ENCODE peak calls at places on chromosomes 5 and 9, in five cellular contexts. L is CD4-positive, CD25-positive, alpha-beta regulatory T cell; C is left ventricle myocardium inferior; R is neural progenitor cell; U is heart right ventricle. D is an unnamed sample. For H3K4me1, the result is how much of the 10 kb centered on the place peaks cover.

GRCh38 chr9:117825609-117826347 is 121.6 kb downstream of the TLR4 start:
- DNase-seq in L (peak), C (no peak), R (no peak), U (peak), D (no peak)

GRCh38 chr5:89425062-89425461 is 542.1 kb upstream of the MEF2C start:
- DNase-seq in L (no peak), C (no peak), R (no peak), U (no peak), D (no peak)

GRCh38 chr9:106481003-106481614 is 381.9 kb upstream of the ZNF462 start:
- DNase-seq in L (no peak), C (no peak), R (no peak), U (no peak), D (no peak)

GRCh38 chr5:14213813-14214585 is 70.9 kb downstream of the TRIO start:
- DNase-seq in L (no peak), C (no peak), R (peak), U (no peak), D (no peak)

GRCh38 chr5:71492817-71493615 is 37.6 kb downstream of the BDP1 start:
- DNase-seq in L (no peak), C (no peak), R (no peak), U (no peak), D (peak)

GRCh38 chr5:73215891-73216610 is 43.1 kb downstream of the TMEM174 start:
- DNase-seq in L (peak), C (peak), R (peak), U (peak), D (peak)

GRCh38 chr9:1619915-1620705 is 395.0 kb upstream of the SMARCA2 start:
- DNase-seq in L (no peak), C (no peak), R (no peak), U (no peak), D (no peak)

GRCh38 chr5:179339996-179340395 is 5.3 kb downstream of the ADAMTS2 start:
- DNase-seq in L (no peak), C (no peak), R (no peak), U (no peak), D (no peak)

GRCh38 chr5:82332064-82332855 is 54.1 kb upstream of the RPS23 start:
- DNase-seq in L (no peak), C (no peak), R (no peak), U (no peak), D (no peak)

GRCh38 chr9:107044872-107045271 is 181.9 kb downstream of the ZNF462 start:
- DNase-seq in L (no peak), C (no peak), R (no peak), U (no peak), D (no peak)

GRCh38 chr5:55187370-55187769 is 14.4 kb upstream of the CDC20B start:
- DNase-seq in L (no peak), C (no peak), R (peak), U (no peak), D (no peak)

GRCh38 chr5:135163391-135163790 is 129.4 kb upstream of the PITX1 start:
- DNase-seq in L (no peak), C (no peak), R (no peak), U (no peak), D (no peak)

GRCh38 chr5:9156282-9156681 is 389.6 kb downstream of the SEMA5A start:
- DNase-seq in L (no peak), C (no peak), R (peak), U (peak), D (peak)

GRCh38 chr9:100515578-100516494 is 42.9 kb downstream of the TMEFF1 start:
- DNase-seq in L (no peak), C (no peak), R (peak), U (no peak), D (no peak)

DNA sequence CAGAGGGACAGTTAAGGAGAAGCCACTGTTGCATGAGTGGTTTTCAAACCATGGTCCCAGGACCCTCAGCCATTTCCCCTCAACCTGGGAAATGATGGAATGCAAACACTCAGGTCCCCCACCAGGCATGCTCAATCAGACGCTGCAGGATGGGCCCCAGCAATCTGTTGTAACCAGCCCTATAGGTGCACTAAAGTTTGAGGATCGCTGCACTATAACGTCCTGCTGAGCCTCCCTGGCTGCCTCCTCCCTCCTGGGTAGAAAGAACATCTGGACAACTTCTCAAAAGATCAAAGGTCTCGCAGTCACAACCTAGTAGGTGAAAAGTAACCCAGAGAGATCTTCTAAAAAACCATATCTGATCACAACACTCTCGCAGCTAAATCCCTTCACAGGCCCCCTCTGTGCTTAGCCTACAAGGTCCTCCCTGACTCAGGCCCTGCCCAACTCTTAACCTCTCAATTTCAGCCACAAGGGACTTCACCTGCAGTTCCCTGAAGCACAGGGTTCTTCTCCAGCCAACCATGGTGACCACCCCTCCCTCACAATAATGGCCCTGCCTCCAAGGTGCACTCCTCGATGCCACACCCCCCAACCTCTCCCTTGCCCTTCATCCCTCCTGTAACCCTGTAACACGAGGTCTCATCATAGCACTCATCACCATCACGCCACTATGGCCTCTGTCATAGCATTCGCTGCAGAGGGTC is 3.5 kb downstream of the SHB start:
- DNase-seq in L (no peak), C (no peak), R (no peak), U (no peak), D (no peak)
- H3K4me1 ChIP-seq in L (under half), C (half or more), R (under half), U (half or more), D (half or more)

GRCh38 chr5:125012727-125013451 is 266.4 kb upstream of the ZNF608 start:
- DNase-seq in L (no peak), C (no peak), R (no peak), U (no peak), D (no peak)
- H3K4me1 ChIP-seq in L (under half), C (under half), R (under half), U (under half), D (under half)

DNA sequence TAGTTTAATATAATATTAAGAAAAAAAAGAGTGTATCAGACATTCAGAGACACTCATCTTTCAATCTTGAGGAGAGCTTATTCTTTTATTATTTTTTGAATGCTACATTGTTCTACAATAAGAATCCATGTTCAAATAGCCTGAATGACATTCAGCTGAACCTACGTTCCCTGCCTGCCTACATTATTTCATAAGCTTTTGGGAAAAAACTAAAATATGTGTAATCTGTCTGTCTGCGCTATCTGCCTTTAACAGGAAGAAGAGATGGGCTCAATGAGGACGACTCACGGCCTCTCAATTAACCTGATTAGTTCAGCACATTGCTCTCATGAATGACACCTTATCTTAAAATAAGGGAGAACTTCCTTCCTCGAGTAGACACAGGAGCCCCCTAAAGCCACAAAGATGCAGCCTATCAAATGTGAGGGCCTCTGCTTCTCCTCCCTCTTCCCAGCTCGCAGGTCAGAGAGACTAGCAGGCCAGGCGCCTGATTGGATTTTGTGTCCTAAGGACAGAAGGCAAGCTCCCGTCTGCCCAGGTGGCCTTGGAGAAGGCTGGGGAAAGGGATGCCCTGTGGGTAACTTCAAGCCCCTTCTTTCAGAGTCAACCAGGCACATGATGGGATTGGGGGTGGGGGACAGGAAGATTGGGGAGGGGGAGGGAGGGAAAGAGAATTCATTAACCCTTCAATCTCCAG is 37.7 kb downstream of the EBF1 start:
- DNase-seq in L (no peak), C (no peak), R (peak), U (no peak), D (no peak)
- H3K4me1 ChIP-seq in L (under half), C (half or more), R (half or more), U (under half), D (under half)

GRCh38 chr9:35521708-35522107 is 31.8 kb downstream of the RUSC2 start:
- DNase-seq in L (no peak), C (no peak), R (no peak), U (no peak), D (no peak)
- H3K4me1 ChIP-seq in L (under half), C (half or more), R (under half), U (half or more), D (under half)

D was measured in adrenal gland.